ENCODE peak calls at places on chromosomes 7 and 10, in eight cellular contexts. R is H1, W is cardiac fibroblast, N is HT-29, H is dermis microvascular lymphatic vessel endothelial cell, Y is amygdala, U is astrocyte of the spinal cord, O is AG09319. F is an unnamed sample.

GRCh38 chr7:158237672-158238335 is 349.8 kb downstream of the PTPRN2 start:
- DNase-seq in N (no peak), W (no peak), O (no peak), Y (no peak), R (no peak), U (no peak), H (no peak), F (no peak)

GRCh38 chr7:10940748-10941358 is 32.8 kb upstream of the PHF14 start:
- DNase-seq in O (no peak), U (no peak), H (no peak), Y (no peak), N (peak; percentile 66), R (no peak), W (no peak), F (no peak)

GRCh38 chr10:5935628-5936027 is 41.7 kb downstream of the IL15RA start:
- DNase-seq in R (no peak), O (no peak), H (no peak), Y (no peak), U (no peak), W (no peak), N (no peak), F (no peak)

GRCh38 chr10:62130948-62131347 is 137.7 kb downstream of the RTKN2 start:
- DNase-seq in H (peak; percentile 93), N (no peak), Y (no peak), R (no peak), U (peak; percentile 91), O (peak; percentile 59), W (peak; percentile 95), F (peak; percentile 87)

GRCh38 chr7:79180533-79180932 is 272.9 kb downstream of the MAGI2 start:
- DNase-seq in W (no peak), R (no peak), N (no peak), O (no peak), U (no peak), Y (no peak), H (no peak), F (peak; percentile 5)

GRCh38 chr10:14571866-14572507 is 202.7 kb downstream of the FAM107B start:
- DNase-seq in Y (no peak), H (peak; percentile 82), N (peak; percentile 81), W (peak; percentile 46), U (peak; percentile 55), R (no peak), O (no peak), F (peak; percentile 2)

GRCh38 chr7:78967046-78967445 is 486.4 kb downstream of the MAGI2 start:
- DNase-seq in N (no peak), H (no peak), W (no peak), O (no peak), U (no peak), R (no peak), Y (no peak), F (no peak)

GRCh38 chr7:465710-466400 is 53.8 kb downstream of the PDGFA start:
- DNase-seq in R (no peak), O (no peak), N (no peak), Y (no peak), H (no peak), W (no peak), U (no peak), F (no peak)

GRCh38 chr10:69800109-69800508 is 1.6 kb upstream of the COL13A1 start:
- DNase-seq in W (peak; percentile 75), Y (no peak), O (no peak), H (peak; percentile 72), U (peak; percentile 76), N (peak; percentile 72), R (no peak), F (peak; percentile 42)

GRCh38 chr10:3782456-3783312 is 2.3 kb downstream of the KLF6 start:
- DNase-seq in Y (no peak), U (peak; percentile 94), N (peak; percentile 92), W (peak; percentile 97), H (peak; percentile 89), R (no peak), O (peak; percentile 91), F (no peak)

GRCh38 chr7:121793716-121794115 is 79.2 kb upstream of the PTPRZ1 start:
- DNase-seq in H (no peak), R (no peak), W (no peak), Y (no peak), N (no peak), O (no peak), U (peak; percentile 47), F (peak; percentile 18)

GRCh38 chr7:139669106-139670061 is 108.4 kb downstream of the HIPK2 start:
- DNase-seq in Y (no peak), U (no peak), W (no peak), O (no peak), H (no peak), N (no peak), R (no peak), F (no peak)

GRCh38 chr7:115654384-115655181 is 376.0 kb downstream of the TFEC start:
- DNase-seq in U (no peak), R (no peak), H (no peak), Y (no peak), W (no peak), N (peak; percentile 19), O (no peak), F (no peak)

GRCh38 chr10:86489071-86489810 is 32.4 kb downstream of the WAPL start:
- DNase-seq in R (no peak), Y (no peak), O (no peak), U (no peak), W (no peak), H (no peak), N (no peak), F (no peak)

GRCh38 chr10:18665079-18665478 is 5.8 kb downstream of the ARL5B start:
- DNase-seq in W (no peak), O (no peak), H (no peak), U (no peak), N (no peak), R (no peak), Y (no peak), F (no peak)